ENCODE peak calls at places on chromosome 14, in seven cellular contexts. Z is K562, Q is choroid plexus epithelial cell, E is HFF-Myc, F is cardiac muscle cell, A is kidney epithelial cell, U is astrocyte of the spinal cord. C is an unnamed sample.

GRCh38 chr14:45891417-45892080 is 638.5 kb upstream of the MIS18BP1 start:
- DNase-seq in Z (no peak), Q (no peak), E (no peak), F (peak; percentile 28), A (no peak), U (no peak), C (no peak)

GRCh38 chr14:70036665-70037064 is 152.1 kb downstream of the SLC8A3 start:
- DNase-seq in Z (no peak), Q (peak; percentile 63), E (no peak), F (peak; percentile 50), A (no peak), U (no peak), C (no peak)

GRCh38 chr14:94100847-94101246 is 9.7 kb upstream of the IFI27 start:
- DNase-seq in Z (no peak), Q (peak; percentile 71), E (no peak), F (no peak), A (peak; percentile 57), U (peak; percentile 57), C (no peak)

GRCh38 chr14:24284501-24285035 is 13.2 kb upstream of the RABGGTA start:
- DNase-seq in Z (no peak), Q (no peak), E (no peak), F (no peak), A (no peak), U (no peak), C (no peak)

GRCh38 chr14:70919774-70920173 is 12.5 kb downstream of the PCNX1 start:
- DNase-seq in Z (no peak), Q (peak; percentile 66), E (no peak), F (peak; percentile 29), A (no peak), U (peak; percentile 56), C (no peak)

GRCh38 chr14:28763914-28764848 is 2.4 kb upstream of the FOXG1 start:
- DNase-seq in Z (no peak), Q (no peak), E (no peak), F (no peak), A (no peak), U (peak; percentile 39), C (peak; percentile 52)

GRCh38 chr14:94014375-94014774 is 11.8 kb upstream of the OTUB2 start:
- DNase-seq in Z (no peak), Q (no peak), E (no peak), F (no peak), A (no peak), U (no peak), C (no peak)

GRCh38 chr14:50272498-50272897 is 39.5 kb downstream of the L2HGDH start:
- DNase-seq in Z (no peak), Q (no peak), E (no peak), F (no peak), A (no peak), U (no peak), C (no peak)

GRCh38 chr14:36768638-36769337 is 107.1 kb downstream of the PAX9 start:
- DNase-seq in Z (no peak), Q (no peak), E (no peak), F (no peak), A (no peak), U (no peak), C (no peak)

GRCh38 chr14:59354666-59355065 is 110.5 kb downstream of the GPR135 start:
- DNase-seq in Z (no peak), Q (peak; percentile 63), E (no peak), F (no peak), A (no peak), U (no peak), C (no peak)

GRCh38 chr14:40936861-40937260 is 669.8 kb upstream of the LRFN5 start:
- DNase-seq in Z (no peak), Q (no peak), E (no peak), F (peak; percentile 12), A (no peak), U (no peak), C (no peak)

GRCh38 chr14:91046488-91047072 is 13.9 kb downstream of the RPS6KA5 start:
- DNase-seq in Z (no peak), Q (no peak), E (no peak), F (no peak), A (no peak), U (no peak), C (no peak)

GRCh38 chr14:106277503-106277902 is 751.1 kb downstream of the TMEM121 start:
- DNase-seq in Z (peak; percentile 43), Q (no peak), E (no peak), F (no peak), A (no peak), U (no peak), C (no peak)

GRCh38 chr14:50003213-50004021 is 110.5 kb downstream of the ARF6 start:
- DNase-seq in Z (peak; percentile 92), Q (peak; percentile 50), E (no peak), F (peak; percentile 45), A (no peak), U (peak; percentile 66), C (no peak)

GRCh38 chr14:74326369-74327152 is 21.7 kb upstream of the VRTN start:
- DNase-seq in Z (no peak), Q (peak; percentile 23), E (no peak), F (peak; percentile 91), A (no peak), U (no peak), C (peak; percentile 18)

GRCh38 chr14:74324945-74325361 is 22.2 kb upstream of the ABCD4 start:
- DNase-seq in Z (peak; percentile 42), Q (peak; percentile 71), E (no peak), F (peak; percentile 54), A (no peak), U (peak; percentile 42), C (peak; percentile 40)

DNA sequence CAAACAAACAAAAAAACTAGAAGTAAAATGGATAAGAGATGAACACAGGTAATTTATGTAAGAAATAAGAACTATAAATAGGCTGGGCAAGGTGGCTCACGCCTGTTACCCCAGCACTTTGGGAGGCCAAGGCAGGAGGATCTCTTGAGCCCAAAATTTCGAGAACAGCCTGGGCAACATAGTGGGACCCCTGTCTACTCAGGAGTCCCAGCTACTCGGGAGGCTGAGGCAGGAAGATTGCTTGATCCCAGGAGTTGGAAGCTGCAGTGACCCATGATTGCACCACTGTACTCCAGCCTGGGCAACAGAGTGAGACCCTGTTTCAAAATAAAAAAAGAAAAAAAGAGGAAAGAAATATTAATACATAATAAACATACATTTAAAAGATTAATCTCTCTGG is 22.7 kb upstream of the ABCD4 start:
- DNase-seq in Z (no peak), Q (no peak), E (no peak), F (no peak), A (no peak), U (no peak), C (no peak)
- TF ChIP-seq CTCF in Z (no peak), Q (no peak), E (no peak), F (no peak), A (no peak), U (no peak), C (no peak)

DNA sequence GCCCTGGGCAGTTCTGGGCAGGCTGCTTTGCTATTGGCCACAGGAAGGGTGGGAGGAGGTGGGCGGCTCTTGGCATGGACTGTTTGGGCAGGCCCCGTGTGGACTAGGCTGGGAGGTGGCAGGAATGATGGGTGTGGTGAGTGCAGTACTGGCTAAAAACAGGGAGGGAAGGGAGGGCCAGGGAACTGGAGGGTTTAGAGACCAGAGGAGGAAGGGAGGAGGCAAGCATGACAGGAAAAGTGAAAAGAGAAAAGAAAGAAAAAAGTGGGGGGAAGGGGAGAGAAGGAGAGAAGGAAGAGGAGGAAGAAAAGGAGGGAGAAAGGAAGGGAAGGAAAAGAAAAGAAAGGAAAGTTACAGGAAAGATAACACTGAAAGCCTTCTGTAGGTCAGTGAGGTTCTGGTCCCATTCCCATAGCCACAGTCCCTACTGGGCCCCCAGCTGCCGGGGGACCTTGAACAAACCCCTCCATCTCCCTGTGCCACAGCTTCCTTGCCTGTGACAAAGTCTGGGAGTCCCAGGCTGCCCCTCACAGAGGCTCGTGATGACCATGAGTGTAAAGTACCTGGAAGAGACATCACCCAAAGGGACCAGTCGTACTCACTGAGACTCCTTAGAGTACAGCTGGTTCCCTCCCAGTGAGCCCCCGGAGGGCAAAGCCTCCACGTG is 1.1 kb upstream of the C14orf132 start:
- DNase-seq in Z (no peak), Q (no peak), E (no peak), F (no peak), A (no peak), U (no peak), C (no peak)
- H3K4me3 ChIP-seq in Z (no peak overlapping the region), Q (no peak overlapping the region), E (no peak overlapping the region), F (no peak overlapping the region), A (no peak overlapping the region), U (no peak overlapping the region), C (no peak overlapping the region)

DNA sequence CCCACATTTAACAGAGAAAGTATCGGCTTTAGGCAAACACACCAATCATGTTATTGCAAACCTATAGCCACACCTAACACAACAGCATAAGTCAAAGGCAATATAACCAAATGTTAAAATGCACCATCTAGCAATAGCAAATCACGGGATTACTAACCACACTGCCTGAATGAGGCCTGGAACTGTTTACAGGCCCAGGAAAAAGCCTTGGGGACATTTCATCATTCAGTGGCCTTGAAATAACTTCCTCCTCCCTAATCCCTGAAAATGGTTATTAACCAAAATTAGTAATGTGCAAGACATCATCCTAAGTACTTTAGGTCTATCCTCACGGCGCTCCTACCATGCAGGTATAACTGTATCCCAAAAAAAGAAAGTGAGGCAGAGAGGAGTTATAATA is 2.3 kb downstream of the GALC start:
- DNase-seq in Z (no peak), Q (no peak), E (no peak), F (no peak), A (no peak), U (no peak), C (no peak)
- TF ChIP-seq CTCF in Z (no peak), Q (no peak), E (no peak), F (no peak), A (no peak), U (no peak), C (no peak)

GRCh38 chr14:85529803-85530574 is at the start of gene FLRT2:
- DNase-seq in Z (no peak), Q (peak; percentile 77), E (no peak), F (peak; percentile 29), A (no peak), U (peak; percentile 64), C (no peak)
- H3K4me3 ChIP-seq in Z (no peak within 1 kb of the TSS), Q (peak within 1 kb of the TSS; percentile 84), E (peak within 1 kb of the TSS; percentile 91), F (peak within 1 kb of the TSS; percentile 65), A (peak within 1 kb of the TSS; percentile 42), U (peak within 1 kb of the TSS; percentile 65), C (peak within 1 kb of the TSS; percentile 73)